ENCODE peak calls at places on chromosomes 6 and 20, in six cellular contexts. F is aorta, J is cardiac muscle cell, W is tibial artery, V is heart right ventricle, R is body of pancreas. E is an unnamed sample.

GRCh38 chr20:50012282-50013263 is 29.8 kb downstream of the SNAI1 start:
- DNase-seq in F (no peak), J (peak; percentile 29), W (no peak), V (no peak), R (no peak), E (no peak)

GRCh38 chr6:163036251-163036650 is 308.5 kb downstream of the PACRG start:
- DNase-seq in F (no peak), J (no peak), W (no peak), V (no peak), R (no peak), E (no peak)

GRCh38 chr20:25285856-25286798 is 38.2 kb downstream of the PYGB start:
- DNase-seq in F (peak; percentile 65), J (no peak), W (peak; percentile 60), V (no peak), R (peak; percentile 10), E (no peak)

GRCh38 chr6:62057300-62057699 is 228.7 kb downstream of the KHDRBS2 start:
- DNase-seq in F (no peak), J (no peak), W (no peak), V (no peak), R (no peak), E (no peak)

GRCh38 chr6:150004101-150004782 is 21.1 kb downstream of the RAET1L start:
- DNase-seq in F (no peak), J (no peak), W (peak; percentile 54), V (no peak), R (no peak), E (no peak)

GRCh38 chr20:4780245-4780644 is 58.5 kb downstream of the PRND start:
- DNase-seq in F (no peak), J (no peak), W (no peak), V (no peak), R (no peak), E (no peak)

GRCh38 chr20:51172558-51173428 is 149.9 kb upstream of the KCNG1 start:
- DNase-seq in F (no peak), J (no peak), W (no peak), V (no peak), R (no peak), E (no peak)

GRCh38 chr6:167826230-167827061 is at the start of gene AFDN:
- DNase-seq in F (peak; percentile 91), J (peak; percentile 82), W (peak; percentile 83), V (peak; percentile 77), R (peak; percentile 83), E (no peak)

GRCh38 chr20:10090588-10091166 is 55.9 kb downstream of the ANKEF1 start:
- DNase-seq in F (no peak), J (peak; percentile 73), W (no peak), V (peak; percentile 19), R (peak; percentile 84), E (peak; percentile 20)

GRCh38 chr20:53621482-53622246 is 28.0 kb upstream of the ZNF217 start:
- DNase-seq in F (no peak), J (no peak), W (peak; percentile 77), V (peak; percentile 45), R (peak; percentile 72), E (no peak)

GRCh38 chr6:36358235-36358915 is 21.7 kb upstream of the BNIP5 start:
- DNase-seq in F (peak; percentile 73), J (no peak), W (no peak), V (no peak), R (no peak), E (no peak)

GRCh38 chr6:156729248-156729647 is 47.9 kb upstream of the ARID1B start:
- DNase-seq in F (no peak), J (no peak), W (no peak), V (no peak), R (no peak), E (no peak)

GRCh38 chr6:27825025-27825823 is 87.0 kb downstream of the OR2B2 start:
- DNase-seq in F (no peak), J (no peak), W (no peak), V (no peak), R (no peak), E (no peak)

GRCh38 chr6:29626948-29627761 is 5.8 kb downstream of the GABBR1 start:
- DNase-seq in F (no peak), J (peak; percentile 20), W (no peak), V (no peak), R (no peak), E (no peak)

GRCh38 chr6:36933102-36933501 is 21.4 kb upstream of the PI16 start:
- DNase-seq in F (no peak), J (no peak), W (no peak), V (no peak), R (no peak), E (no peak)

GRCh38 chr6:105431226-105431625 is 28.3 kb upstream of the PREP start:
- DNase-seq in F (no peak), J (peak; percentile 64), W (no peak), V (no peak), R (no peak), E (peak; percentile 16)
- H3K4me1 ChIP-seq in F (no peaks in the 10 kb centered on the region), J (no peaks in the 10 kb centered on the region), W (no peaks in the 10 kb centered on the region), V (no peaks in the 10 kb centered on the region), R (peaks cover 4% of the 10 kb centered on the region), E (no peaks in the 10 kb centered on the region)

DNA sequence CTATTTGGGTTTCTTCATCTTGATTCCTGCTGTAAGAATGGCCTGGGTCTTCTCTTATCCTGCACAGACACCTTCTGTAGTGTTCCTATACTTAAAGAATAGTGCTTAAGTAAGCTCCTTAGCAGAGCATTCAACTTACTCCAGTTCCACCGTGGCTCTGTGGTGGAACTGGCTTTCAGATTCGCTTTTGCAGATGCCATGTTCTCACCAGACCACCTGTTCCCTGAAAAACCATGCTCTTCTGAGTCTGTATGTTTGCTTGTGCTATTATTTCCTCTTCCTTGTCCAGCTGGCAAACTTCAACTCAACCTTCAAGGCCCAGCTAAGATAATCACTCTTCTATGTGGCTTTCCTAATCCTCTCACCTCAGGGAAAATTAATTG is 4.9 kb downstream of the ELMO2 start:
- DNase-seq in F (no peak), J (no peak), W (no peak), V (no peak), R (peak; percentile 29), E (no peak)
- H3K4me1 ChIP-seq in F (peaks cover 3% of the 10 kb centered on the region), J (peaks cover 28% of the 10 kb centered on the region), W (no peaks in the 10 kb centered on the region), V (peaks cover 84% of the 10 kb centered on the region), R (peaks cover 66% of the 10 kb centered on the region), E (peaks cover 3% of the 10 kb centered on the region)

GRCh38 chr6:13452346-13453171 is 34.8 kb downstream of the GFOD1 start:
- DNase-seq in F (no peak), J (no peak), W (no peak), V (no peak), R (no peak), E (no peak)
- H3K4me1 ChIP-seq in F (no peaks in the 10 kb centered on the region), J (peaks cover 16% of the 10 kb centered on the region), W (no peaks in the 10 kb centered on the region), V (peaks cover 80% of the 10 kb centered on the region), R (peaks cover 8% of the 10 kb centered on the region), E (no peaks in the 10 kb centered on the region)

GRCh38 chr6:53939830-53940229 is 145.0 kb downstream of the LRRC1 start:
- DNase-seq in F (no peak), J (no peak), W (no peak), V (no peak), R (no peak), E (no peak)
- H3K4me1 ChIP-seq in F (peaks cover 2% of the 10 kb centered on the region), J (no peaks in the 10 kb centered on the region), W (no peaks in the 10 kb centered on the region), V (no peaks in the 10 kb centered on the region), R (no peaks in the 10 kb centered on the region), E (no peaks in the 10 kb centered on the region)

GRCh38 chr6:41779336-41779735 is 364 bp downstream of the FRS3 start:
- DNase-seq in F (no peak), J (no peak), W (no peak), V (no peak), R (no peak), E (no peak)
- H3K4me1 ChIP-seq in F (no peaks in the 10 kb centered on the region), J (peaks cover 9% of the 10 kb centered on the region), W (no peaks in the 10 kb centered on the region), V (peaks cover 53% of the 10 kb centered on the region), R (peaks cover 40% of the 10 kb centered on the region), E (peaks cover 2% of the 10 kb centered on the region)

GRCh38 chr6:16754864-16755263 is 6.4 kb downstream of the ATXN1 start:
- DNase-seq in F (no peak), J (no peak), W (no peak), V (no peak), R (no peak), E (no peak)
- H3K4me1 ChIP-seq in F (no peaks in the 10 kb centered on the region), J (peaks cover 20% of the 10 kb centered on the region), W (no peaks in the 10 kb centered on the region), V (peaks cover 92% of the 10 kb centered on the region), R (peaks cover 39% of the 10 kb centered on the region), E (peaks cover 1% of the 10 kb centered on the region)